ENCODE peak calls at places on chromosomes 16 and 17, in six cellular contexts. One of them, this sample, is unnamed.
A peak's percentile ranks its signal among the peaks of the same experiment; 100 is the strongest.

GRCh38 chr16:15618392-15618791 is 24.6 kb downstream of the MARF1 start:
- DNase-seq in fibroblast of mammary gland: peak; percentile 67
- DNase-seq in lower leg skin: no peak
- DNase-seq in sigmoid colon: no peak
- DNase-seq in fibroblast of lung: peak; percentile 90
- DNase-seq in GM06990: no peak
- DNase-seq in this sample: peak; percentile 82

GRCh38 chr16:86590501-86591144 is 12.3 kb downstream of the FOXL1 start:
- DNase-seq in fibroblast of lung: peak; percentile 98
- DNase-seq in sigmoid colon: no peak
- DNase-seq in fibroblast of mammary gland: peak; percentile 91
- DNase-seq in GM06990: no peak
- DNase-seq in lower leg skin: peak; percentile 15
- DNase-seq in this sample: peak; percentile 73

GRCh38 chr17:83029571-83029970 is 49.8 kb upstream of the METRNL start:
- DNase-seq in fibroblast of mammary gland: no peak
- DNase-seq in sigmoid colon: peak; percentile 44
- DNase-seq in lower leg skin: peak; percentile 49
- DNase-seq in fibroblast of lung: no peak
- DNase-seq in GM06990: no peak
- DNase-seq in this sample: no peak

GRCh38 chr16:86158688-86159360 is 259.9 kb downstream of the IRF8 start:
- DNase-seq in fibroblast of mammary gland: no peak
- DNase-seq in lower leg skin: no peak
- DNase-seq in fibroblast of lung: no peak
- DNase-seq in GM06990: no peak
- DNase-seq in sigmoid colon: no peak
- DNase-seq in this sample: no peak

GRCh38 chr17:40074871-40075215 is 12.1 kb downstream of the THRA start:
- DNase-seq in fibroblast of mammary gland: peak; percentile 60
- DNase-seq in lower leg skin: no peak
- DNase-seq in fibroblast of lung: no peak
- DNase-seq in sigmoid colon: no peak
- DNase-seq in GM06990: no peak
- DNase-seq in this sample: peak; percentile 52

GRCh38 chr16:48350716-48351115 is 34.5 kb downstream of the SIAH1 start:
- DNase-seq in fibroblast of mammary gland: no peak
- DNase-seq in fibroblast of lung: no peak
- DNase-seq in lower leg skin: no peak
- DNase-seq in GM06990: no peak
- DNase-seq in sigmoid colon: no peak
- DNase-seq in this sample: no peak

GRCh38 chr16:4214215-4214621 is 27.7 kb downstream of the SRL start:
- DNase-seq in GM06990: no peak
- DNase-seq in lower leg skin: no peak
- DNase-seq in fibroblast of lung: peak; percentile 99
- DNase-seq in sigmoid colon: no peak
- DNase-seq in fibroblast of mammary gland: peak; percentile 94
- DNase-seq in this sample: peak; percentile 87

GRCh38 chr16:75099075-75099667 is 17.4 kb downstream of the LDHD start:
- DNase-seq in fibroblast of lung: no peak
- DNase-seq in sigmoid colon: no peak
- DNase-seq in lower leg skin: no peak
- DNase-seq in GM06990: no peak
- DNase-seq in fibroblast of mammary gland: no peak
- DNase-seq in this sample: no peak

GRCh38 chr16:85392756-85393673 is 220.1 kb upstream of the GSE1 start:
- DNase-seq in GM06990: no peak
- DNase-seq in sigmoid colon: peak; percentile 63
- DNase-seq in fibroblast of lung: no peak
- DNase-seq in lower leg skin: peak; percentile 73
- DNase-seq in fibroblast of mammary gland: no peak
- DNase-seq in this sample: no peak

GRCh38 chr17:80005360-80006338 is 30.0 kb downstream of the TBC1D16 start:
- DNase-seq in GM06990: no peak
- DNase-seq in sigmoid colon: no peak
- DNase-seq in lower leg skin: no peak
- DNase-seq in fibroblast of lung: no peak
- DNase-seq in fibroblast of mammary gland: peak; percentile 42
- DNase-seq in this sample: peak; percentile 51

GRCh38 chr17:55086635-55087058 is 118.1 kb downstream of the STXBP4 start:
- DNase-seq in fibroblast of lung: peak; percentile 86
- DNase-seq in sigmoid colon: no peak
- DNase-seq in GM06990: no peak
- DNase-seq in lower leg skin: no peak
- DNase-seq in fibroblast of mammary gland: peak; percentile 89
- DNase-seq in this sample: peak; percentile 88

GRCh38 chr16:5396880-5397279 is 299.3 kb upstream of the EEF2KMT start:
- DNase-seq in GM06990: no peak
- DNase-seq in lower leg skin: no peak
- DNase-seq in fibroblast of mammary gland: no peak
- DNase-seq in sigmoid colon: no peak
- DNase-seq in fibroblast of lung: no peak
- DNase-seq in this sample: no peak

GRCh38 chr16:69114346-69114975 is 9.0 kb downstream of the HAS3 start:
- DNase-seq in fibroblast of lung: no peak
- DNase-seq in sigmoid colon: peak; percentile 46
- DNase-seq in GM06990: no peak
- DNase-seq in fibroblast of mammary gland: no peak
- DNase-seq in lower leg skin: peak; percentile 70
- DNase-seq in this sample: no peak

GRCh38 chr16:69691980-69692911 is 34.1 kb downstream of the NQO1 start:
- DNase-seq in fibroblast of lung: peak; percentile 45
- DNase-seq in fibroblast of mammary gland: peak; percentile 59
- DNase-seq in GM06990: no peak
- DNase-seq in lower leg skin: no peak
- DNase-seq in sigmoid colon: no peak
- DNase-seq in this sample: peak; percentile 49

GRCh38 chr17:16085066-16085699 is 85.6 kb downstream of the TTC19 start:
- DNase-seq in fibroblast of lung: peak; percentile 78
- DNase-seq in fibroblast of mammary gland: peak; percentile 84
- DNase-seq in lower leg skin: no peak
- DNase-seq in sigmoid colon: no peak
- DNase-seq in GM06990: no peak
- DNase-seq in this sample: peak; percentile 79

GRCh38 chr17:48444531-48445247 is 14.7 kb upstream of the SKAP1 start:
- DNase-seq in sigmoid colon: no peak
- DNase-seq in fibroblast of mammary gland: no peak
- DNase-seq in GM06990: peak; percentile 28
- DNase-seq in lower leg skin: no peak
- DNase-seq in fibroblast of lung: no peak
- DNase-seq in this sample: no peak

GRCh38 chr17:61402978-61403845 is 3.6 kb downstream of the TBX2 start:
- DNase-seq in GM06990: no peak
- DNase-seq in lower leg skin: no peak
- DNase-seq in fibroblast of mammary gland: no peak
- DNase-seq in fibroblast of lung: no peak
- DNase-seq in sigmoid colon: no peak
- DNase-seq in this sample: peak; percentile 62

GRCh38 chr17:10118788-10119130 is 79.6 kb downstream of the GAS7 start:
- DNase-seq in GM06990: no peak
- DNase-seq in sigmoid colon: peak; percentile 56
- DNase-seq in lower leg skin: no peak
- DNase-seq in fibroblast of mammary gland: no peak
- DNase-seq in fibroblast of lung: no peak
- DNase-seq in this sample: no peak

GRCh38 chr17:43574348-43574747 is 28.2 kb upstream of the ETV4 start:
- DNase-seq in lower leg skin: no peak
- DNase-seq in sigmoid colon: no peak
- DNase-seq in fibroblast of lung: no peak
- DNase-seq in GM06990: no peak
- DNase-seq in fibroblast of mammary gland: no peak
- DNase-seq in this sample: no peak

GRCh38 chr17:28892024-28892423 is 5.5 kb downstream of the FLOT2 start:
- DNase-seq in GM06990: peak; percentile 71
- DNase-seq in fibroblast of mammary gland: no peak
- DNase-seq in fibroblast of lung: no peak
- DNase-seq in sigmoid colon: no peak
- DNase-seq in lower leg skin: no peak
- DNase-seq in this sample: no peak

GRCh38 chr17:8994319-8994718 is 27.0 kb upstream of the NTN1 start:
- DNase-seq in fibroblast of mammary gland: peak; percentile 33
- DNase-seq in lower leg skin: peak; percentile 88
- DNase-seq in sigmoid colon: peak; percentile 75
- DNase-seq in GM06990: peak; percentile 70
- DNase-seq in fibroblast of lung: peak; percentile 16
- DNase-seq in this sample: peak; percentile 58

GRCh38 chr17:37361543-37361942 is 14.2 kb upstream of the C17orf78 start:
- DNase-seq in sigmoid colon: no peak
- DNase-seq in lower leg skin: peak; percentile 37
- DNase-seq in GM06990: no peak
- DNase-seq in fibroblast of lung: no peak
- DNase-seq in fibroblast of mammary gland: no peak
- DNase-seq in this sample: no peak

GRCh38 chr16:588639-588888 is 1.3 kb upstream of the RAB40C start:
- DNase-seq in sigmoid colon: no peak
- DNase-seq in lower leg skin: no peak
- DNase-seq in fibroblast of mammary gland: peak; percentile 72
- DNase-seq in GM06990: no peak
- DNase-seq in fibroblast of lung: peak; percentile 76
- DNase-seq in this sample: peak; percentile 75

GRCh38 chr17:4573682-4574081 is 10.6 kb upstream of the SMTNL2 start:
- DNase-seq in lower leg skin: no peak
- DNase-seq in fibroblast of lung: no peak
- DNase-seq in GM06990: no peak
- DNase-seq in sigmoid colon: no peak
- DNase-seq in fibroblast of mammary gland: no peak
- DNase-seq in this sample: no peak

GRCh38 chr17:72406501-72406900 is 285.7 kb downstream of the SOX9 start:
- DNase-seq in lower leg skin: no peak
- DNase-seq in fibroblast of mammary gland: no peak
- DNase-seq in sigmoid colon: no peak
- DNase-seq in fibroblast of lung: no peak
- DNase-seq in GM06990: no peak
- DNase-seq in this sample: no peak

GRCh38 chr17:62869885-62870580 is 61.9 kb upstream of the MARCHF10 start:
- DNase-seq in fibroblast of lung: peak; percentile 70
- DNase-seq in sigmoid colon: no peak
- DNase-seq in lower leg skin: no peak
- DNase-seq in fibroblast of mammary gland: peak; percentile 84
- DNase-seq in GM06990: no peak
- DNase-seq in this sample: peak; percentile 94

GRCh38 chr17:74851612-74852236 is 8.0 kb downstream of the GRIN2C start:
- DNase-seq in fibroblast of lung: no peak
- DNase-seq in lower leg skin: no peak
- DNase-seq in sigmoid colon: no peak
- DNase-seq in fibroblast of mammary gland: no peak
- DNase-seq in GM06990: no peak
- DNase-seq in this sample: no peak

GRCh38 chr16:79064259-79064658 is 536.3 kb downstream of the MAF start:
- DNase-seq in fibroblast of lung: no peak
- DNase-seq in sigmoid colon: no peak
- DNase-seq in fibroblast of mammary gland: no peak
- DNase-seq in lower leg skin: no peak
- DNase-seq in GM06990: no peak
- DNase-seq in this sample: no peak

GRCh38 chr17:75209061-75209460 is 3.6 kb downstream of the NUP85 start:
- DNase-seq in fibroblast of lung: no peak
- DNase-seq in lower leg skin: no peak
- DNase-seq in GM06990: no peak
- DNase-seq in sigmoid colon: no peak
- DNase-seq in fibroblast of mammary gland: no peak
- DNase-seq in this sample: no peak

GRCh38 chr17:28760987-28761562 is 17.3 kb downstream of the TRAF4 start:
- DNase-seq in fibroblast of lung: peak; percentile 60
- DNase-seq in lower leg skin: no peak
- DNase-seq in sigmoid colon: peak; percentile 78
- DNase-seq in GM06990: no peak
- DNase-seq in fibroblast of mammary gland: peak; percentile 76
- DNase-seq in this sample: peak; percentile 66

GRCh38 chr17:21511368-21512195 is 135.4 kb downstream of the KCNJ12 start:
- DNase-seq in lower leg skin: peak; percentile 96
- DNase-seq in fibroblast of mammary gland: peak; percentile 76
- DNase-seq in sigmoid colon: peak; percentile 91
- DNase-seq in fibroblast of lung: peak; percentile 77
- DNase-seq in GM06990: peak; percentile 59
- DNase-seq in this sample: peak; percentile 87
- TF ChIP-seq CTCF in lower leg skin: peak; percentile 48
- TF ChIP-seq CTCF in fibroblast of mammary gland: peak; percentile 58
- TF ChIP-seq CTCF in sigmoid colon: peak; percentile 69
- TF ChIP-seq CTCF in fibroblast of lung: peak; percentile 63
- TF ChIP-seq CTCF in GM06990: peak; percentile 75
- TF ChIP-seq CTCF in this sample: peak; percentile 82

GRCh38 chr16:58515125-58515870 is at the start of gene SETD6:
- DNase-seq in GM06990: peak; percentile 93
- DNase-seq in sigmoid colon: peak; percentile 95
- DNase-seq in fibroblast of mammary gland: peak; percentile 87
- DNase-seq in lower leg skin: peak; percentile 97
- DNase-seq in fibroblast of lung: peak; percentile 88
- DNase-seq in this sample: peak; percentile 85
- H3K4me3 ChIP-seq in GM06990: peak within 1 kb of the TSS; percentile 75
- H3K4me3 ChIP-seq in sigmoid colon: peak within 1 kb of the TSS; percentile 84
- H3K4me3 ChIP-seq in fibroblast of mammary gland: peak within 1 kb of the TSS; percentile 69
- H3K4me3 ChIP-seq in lower leg skin: peak within 1 kb of the TSS; percentile 87
- H3K4me3 ChIP-seq in fibroblast of lung: peak within 1 kb of the TSS; percentile 50
- H3K4me3 ChIP-seq in this sample: peak within 1 kb of the TSS; percentile 80

DNA sequence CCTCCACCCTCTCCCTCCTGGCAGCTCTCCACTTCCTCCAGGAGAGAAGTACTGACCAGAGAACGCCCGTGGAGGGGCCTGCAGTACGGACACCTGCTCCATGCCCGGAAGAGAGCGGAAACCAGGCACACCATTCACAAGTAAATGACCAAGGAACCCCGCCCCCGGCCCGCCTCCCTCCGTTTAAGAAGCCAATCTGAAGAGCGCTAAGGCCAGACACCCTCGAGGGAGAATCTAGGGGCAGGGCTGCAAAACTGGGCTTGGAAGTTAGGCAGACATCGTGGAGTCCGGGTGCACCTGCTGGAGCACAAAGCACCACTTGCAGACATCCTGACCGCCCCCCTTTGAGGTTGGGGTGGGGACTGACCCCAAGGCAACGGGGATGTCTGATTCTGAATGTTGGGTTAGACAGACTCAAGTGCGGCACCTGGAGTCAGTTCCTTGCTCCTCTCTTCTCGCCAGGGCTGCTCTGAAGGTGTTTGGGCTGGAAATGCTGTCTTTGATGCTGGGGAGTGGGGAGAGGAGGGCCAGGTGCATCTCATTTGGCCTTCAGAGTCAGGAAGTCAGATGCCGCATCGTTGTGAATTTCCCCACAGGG is 964 bp upstream of the FAAP100 start:
- DNase-seq in fibroblast of lung: peak; percentile 80
- DNase-seq in fibroblast of mammary gland: peak; percentile 73
- DNase-seq in sigmoid colon: peak; percentile 81
- DNase-seq in lower leg skin: peak; percentile 94
- DNase-seq in GM06990: peak; percentile 86
- DNase-seq in this sample: peak; percentile 83
- TF ChIP-seq CTCF in fibroblast of lung: peak; percentile 13
- TF ChIP-seq CTCF in fibroblast of mammary gland: no peak
- TF ChIP-seq CTCF in sigmoid colon: no peak
- TF ChIP-seq CTCF in lower leg skin: no peak
- TF ChIP-seq CTCF in GM06990: peak; percentile 36
- TF ChIP-seq CTCF in this sample: no peak

DNA sequence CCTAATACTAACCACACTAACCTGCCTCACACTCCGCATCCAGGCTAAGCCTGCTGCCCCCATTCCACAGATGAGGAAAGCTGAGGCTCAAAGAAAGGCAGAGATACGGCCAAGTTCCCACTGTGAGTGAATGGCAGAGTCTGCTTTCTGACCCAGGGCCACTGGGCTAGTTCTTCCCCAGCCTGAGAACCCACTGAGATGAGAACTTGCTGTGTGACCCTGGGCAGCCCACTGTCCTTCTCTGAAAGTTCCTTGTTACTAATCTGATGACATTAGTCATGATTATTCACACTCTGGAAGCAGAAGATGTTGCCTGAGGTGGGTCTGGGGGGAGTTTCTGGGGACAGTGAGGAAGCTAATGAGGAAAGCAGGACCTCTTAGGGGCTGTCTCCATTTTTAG is 4.8 kb downstream of the IL21R start:
- DNase-seq in fibroblast of mammary gland: no peak
- DNase-seq in sigmoid colon: no peak
- DNase-seq in lower leg skin: no peak
- DNase-seq in GM06990: no peak
- DNase-seq in fibroblast of lung: no peak
- DNase-seq in this sample: no peak
- H3K4me3 ChIP-seq in fibroblast of mammary gland: no peak overlapping the region
- H3K4me3 ChIP-seq in sigmoid colon: no peak overlapping the region
- H3K4me3 ChIP-seq in lower leg skin: no peak overlapping the region
- H3K4me3 ChIP-seq in GM06990: peak overlapping the region; percentile 87
- H3K4me3 ChIP-seq in fibroblast of lung: no peak overlapping the region
- H3K4me3 ChIP-seq in this sample: no peak overlapping the region

This sample was measured in cardiac fibroblast.